ENCODE peak calls at places on chromosomes 11 and 22, in nine cellular contexts. R, Q, H, I, Z, T, L, A and F are unnamed samples.
A peak's percentile ranks its signal among the peaks of the same experiment; 100 is the strongest.

GRCh38 chr22:47020157-47020556 is 257.7 kb downstream of the TBC1D22A start:
- DNase-seq in R (no peak), Q (no peak), H (no peak), I (no peak), Z (no peak), T (no peak), L (no peak), A (peak; percentile 6), F (no peak)

GRCh38 chr11:33835143-33835878 is 56.6 kb downstream of the LMO2 start:
- DNase-seq in R (peak; percentile 21), Q (no peak), H (no peak), I (no peak), Z (no peak), T (peak; percentile 89), L (no peak), A (no peak), F (no peak)

GRCh38 chr11:117492578-117493251 is 165.1 kb downstream of the CEP164 start:
- DNase-seq in R (no peak), Q (no peak), H (no peak), I (no peak), Z (no peak), T (peak; percentile 19), L (no peak), A (no peak), F (no peak)

GRCh38 chr11:66420671-66421476 is at the start of gene NPAS4:
- DNase-seq in R (no peak), Q (no peak), H (no peak), I (no peak), Z (no peak), T (no peak), L (no peak), A (no peak), F (no peak)

GRCh38 chr11:88105952-88106351 is 69.3 kb downstream of the RAB38 start:
- DNase-seq in R (peak; percentile 1), Q (no peak), H (no peak), I (no peak), Z (no peak), T (no peak), L (no peak), A (no peak), F (no peak)

GRCh38 chr11:115266066-115266465 is 238.1 kb downstream of the CADM1 start:
- DNase-seq in R (no peak), Q (no peak), H (no peak), I (no peak), Z (no peak), T (no peak), L (no peak), A (no peak), F (no peak)

GRCh38 chr11:3153291-3153861 is 11.7 kb downstream of the OSBPL5 start:
- DNase-seq in R (no peak), Q (peak; percentile 46), H (peak; percentile 53), I (no peak), Z (peak; percentile 67), T (no peak), L (peak; percentile 49), A (peak; percentile 84), F (peak; percentile 79)

GRCh38 chr11:70619591-70619990 is 221.3 kb downstream of the CTTN start:
- DNase-seq in R (no peak), Q (no peak), H (no peak), I (no peak), Z (no peak), T (no peak), L (no peak), A (no peak), F (no peak)

GRCh38 chr11:73158356-73159051 is 16.4 kb upstream of the FCHSD2 start:
- DNase-seq in R (peak; percentile 16), Q (peak; percentile 8), H (no peak), I (no peak), Z (no peak), T (no peak), L (no peak), A (no peak), F (no peak)

GRCh38 chr22:29313126-29314071 is 2.1 kb downstream of the RASL10A start:
- DNase-seq in R (no peak), Q (peak; percentile 31), H (peak; percentile 48), I (no peak), Z (peak; percentile 52), T (no peak), L (no peak), A (peak; percentile 54), F (no peak)

GRCh38 chr11:57324154-57324885 is 432 bp downstream of the TNKS1BP1 start:
- DNase-seq in R (no peak), Q (peak; percentile 42), H (peak; percentile 49), I (no peak), Z (peak; percentile 54), T (peak; percentile 57), L (no peak), A (peak; percentile 79), F (no peak)

GRCh38 chr11:40602866-40603578 is 856.4 kb downstream of the LRRC4C start:
- DNase-seq in R (no peak), Q (no peak), H (no peak), I (no peak), Z (no peak), T (no peak), L (no peak), A (no peak), F (no peak)

GRCh38 chr22:37626556-37627075 is 12.9 kb upstream of the SH3BP1 start:
- DNase-seq in R (no peak), Q (no peak), H (peak; percentile 45), I (no peak), Z (no peak), T (no peak), L (no peak), A (no peak), F (no peak)
- H3K4me3 ChIP-seq in R (no peak overlapping the region), Q (no peak overlapping the region), H (no peak overlapping the region), I (peak overlapping the region; percentile 43), Z (no peak overlapping the region), T (no peak overlapping the region), L (no peak overlapping the region), A (no peak overlapping the region), F (no peak overlapping the region)

DNA sequence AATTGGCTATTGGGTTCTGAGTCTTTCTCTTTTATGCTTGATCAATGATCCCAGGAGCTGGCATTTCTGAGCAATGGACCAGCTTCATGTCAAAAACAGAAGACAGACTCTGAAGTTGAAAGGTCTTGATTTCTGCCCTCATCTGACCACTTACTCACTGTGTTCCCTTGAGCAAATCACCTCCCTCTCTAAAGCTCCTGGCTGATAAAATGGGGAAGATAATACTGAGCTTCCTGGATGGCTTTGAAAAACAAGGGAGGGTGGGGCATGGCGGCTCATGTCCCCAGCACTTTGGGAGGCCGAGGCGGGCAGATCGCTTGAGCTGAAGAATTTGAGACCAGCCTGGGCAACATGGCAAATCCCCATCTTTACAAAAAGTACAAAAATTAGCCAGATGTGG is 6.3 kb downstream of the FAM83F start:
- DNase-seq in R (no peak), Q (no peak), H (no peak), I (no peak), Z (no peak), T (no peak), L (no peak), A (no peak), F (no peak)
- H3K4me1 ChIP-seq in R (no peaks in the 10 kb centered on the region), Q (no peaks in the 10 kb centered on the region), H (peaks cover 28% of the 10 kb centered on the region), I (no peaks in the 10 kb centered on the region), Z (peaks cover 21% of the 10 kb centered on the region), T (no peaks in the 10 kb centered on the region), L (no peaks in the 10 kb centered on the region), A (no peaks in the 10 kb centered on the region), F (no peaks in the 10 kb centered on the region)

GRCh38 chr22:44734278-44734677 is 18.1 kb upstream of the ARHGAP8 start:
- DNase-seq in R (no peak), Q (no peak), H (no peak), I (no peak), Z (no peak), T (no peak), L (no peak), A (no peak), F (no peak)

GRCh38 chr22:44735518-44736428 is 16.6 kb upstream of the ARHGAP8 start:
- DNase-seq in R (peak; percentile 71), Q (peak; percentile 26), H (peak; percentile 84), I (peak; percentile 53), Z (peak; percentile 83), T (peak; percentile 61), L (no peak), A (peak; percentile 87), F (peak; percentile 66)

GRCh38 chr22:44736581-44737413 is 15.6 kb upstream of the ARHGAP8 start:
- DNase-seq in R (no peak), Q (no peak), H (no peak), I (no peak), Z (no peak), T (no peak), L (no peak), A (no peak), F (no peak)

GRCh38 chr22:44733426-44734106 is 18.8 kb upstream of the ARHGAP8 start:
- DNase-seq in R (no peak), Q (no peak), H (no peak), I (no peak), Z (no peak), T (no peak), L (no peak), A (no peak), F (peak; percentile 25)

DNA sequence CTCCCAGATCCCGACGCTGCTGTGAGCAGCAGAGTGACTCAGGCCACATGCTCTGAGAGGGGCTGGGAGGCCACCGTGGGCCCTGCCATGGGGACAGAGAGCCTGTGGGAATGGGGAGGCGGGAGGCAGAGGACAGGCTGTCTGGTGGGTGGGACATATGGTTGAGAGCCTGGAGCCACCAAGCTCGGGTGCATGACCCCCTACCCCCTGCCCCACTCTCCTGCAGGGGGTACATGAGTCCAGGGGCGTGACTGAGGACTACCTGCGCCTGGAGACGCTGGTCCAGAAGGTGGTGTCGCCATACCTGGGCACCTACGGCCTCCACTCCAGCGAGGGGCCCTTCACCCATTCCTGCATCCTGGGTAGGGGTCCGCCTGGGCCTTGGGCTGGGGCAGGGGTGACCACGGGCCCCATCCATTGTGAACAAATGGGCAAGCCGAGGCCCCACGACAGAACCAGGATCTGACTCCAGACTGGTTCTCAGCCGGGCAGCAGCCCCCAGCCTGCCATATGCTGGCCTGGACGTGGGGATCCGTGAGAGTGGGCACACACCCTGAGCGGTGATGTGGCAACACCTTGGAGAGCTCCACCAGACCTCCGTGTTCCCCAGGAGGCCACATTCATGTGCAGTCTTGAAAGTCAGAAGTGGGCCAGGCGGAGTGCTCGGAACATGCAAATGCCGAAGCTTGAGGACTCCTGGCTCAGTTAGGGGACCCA is 17.4 kb upstream of the ARHGAP8 start:
- DNase-seq in R (no peak), Q (no peak), H (no peak), I (no peak), Z (no peak), T (no peak), L (no peak), A (no peak), F (no peak)
- H3K27ac ChIP-seq in R (no peak overlapping the region), Q (no peak overlapping the region), H (no peak overlapping the region), I (no peak overlapping the region), Z (no peak overlapping the region), T (no peak overlapping the region), L (no peak overlapping the region), A (no peak overlapping the region), F (no peak overlapping the region)

DNA sequence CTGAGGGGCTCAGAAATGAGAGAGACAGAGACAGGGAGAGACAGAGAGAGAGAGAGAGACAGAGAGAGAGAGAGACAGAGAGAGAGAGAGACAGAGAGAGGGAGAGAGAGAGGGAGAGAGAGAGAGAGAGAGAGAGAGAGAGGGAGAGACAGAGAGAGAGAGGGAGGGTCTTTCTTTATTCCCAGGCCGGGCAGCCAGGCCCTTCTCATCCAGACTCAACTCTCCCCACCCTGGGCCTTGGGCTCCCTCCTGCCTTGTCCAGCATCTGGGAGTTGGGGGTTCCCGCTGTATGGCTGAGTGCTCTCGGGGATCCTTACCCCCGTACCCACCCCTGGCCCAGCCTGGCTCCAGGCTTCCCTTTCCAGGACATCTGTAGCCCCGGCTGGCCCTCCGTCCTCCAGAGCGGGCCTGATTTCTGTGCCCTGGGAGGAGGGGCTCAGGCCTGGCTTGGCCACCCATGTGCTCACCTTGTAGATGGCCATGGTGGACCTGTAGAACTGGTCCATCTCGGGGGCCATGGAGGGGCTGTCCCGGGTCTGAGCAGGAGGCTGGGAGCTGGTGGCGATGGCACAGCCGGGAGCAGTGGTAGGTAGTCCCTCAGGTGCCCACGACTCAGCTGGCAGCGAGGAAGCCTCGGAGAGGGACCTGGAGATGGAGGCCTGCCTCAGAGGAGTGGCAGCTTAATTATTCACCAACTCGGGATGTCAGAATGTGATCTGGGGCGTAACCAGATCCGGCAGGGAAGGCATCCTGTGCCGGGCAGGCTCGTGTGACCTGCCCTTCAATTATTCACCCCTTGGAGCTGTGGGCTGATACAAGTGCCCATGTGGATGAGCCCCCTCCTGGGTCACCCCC is at the start of gene BAIAP2L2:
- DNase-seq in R (no peak), Q (no peak), H (peak; percentile 80), I (no peak), Z (no peak), T (no peak), L (no peak), A (no peak), F (no peak)
- H3K4me3 ChIP-seq in R (no peak within 1 kb of the TSS), Q (no peak within 1 kb of the TSS), H (peak within 1 kb of the TSS; percentile 10), I (no peak within 1 kb of the TSS), Z (no peak within 1 kb of the TSS), T (no peak within 1 kb of the TSS), L (no peak within 1 kb of the TSS), A (no peak within 1 kb of the TSS), F (no peak within 1 kb of the TSS)